ENCODE peak calls at places on chromosomes 7 and 10, in five cellular contexts. One of them, this sample, is unnamed.

GRCh38 chr7:70480913-70481579 is 650.9 kb upstream of the GALNT17 start:
- DNase-seq in IMR-90: no peak
- DNase-seq in Panc1: no peak
- DNase-seq in colonic mucosa: no peak
- DNase-seq in left ventricle myocardium inferior: no peak
- DNase-seq in this sample: no peak

GRCh38 chr10:122953827-122954730 is at the start of gene C10orf88:
- DNase-seq in IMR-90: peak; percentile 99
- DNase-seq in Panc1: peak; percentile 97
- DNase-seq in colonic mucosa: peak; percentile 96
- DNase-seq in left ventricle myocardium inferior: peak; percentile 97
- DNase-seq in this sample: peak; percentile 96

GRCh38 chr10:70880077-70880534 is 8.3 kb downstream of the PCBD1 start:
- DNase-seq in left ventricle myocardium inferior: peak; percentile 62
- DNase-seq in colonic mucosa: peak; percentile 86
- DNase-seq in Panc1: peak; percentile 61
- DNase-seq in IMR-90: peak; percentile 79
- DNase-seq in this sample: peak; percentile 65

GRCh38 chr10:34780818-34781380 is 34.2 kb downstream of the PARD3 start:
- DNase-seq in Panc1: no peak
- DNase-seq in left ventricle myocardium inferior: peak; percentile 69
- DNase-seq in colonic mucosa: no peak
- DNase-seq in IMR-90: peak; percentile 63
- DNase-seq in this sample: peak; percentile 65

GRCh38 chr7:28572321-28573058 is 160.2 kb downstream of the CREB5 start:
- DNase-seq in left ventricle myocardium inferior: no peak
- DNase-seq in IMR-90: no peak
- DNase-seq in Panc1: no peak
- DNase-seq in colonic mucosa: peak; percentile 25
- DNase-seq in this sample: no peak

GRCh38 chr10:110717830-110718595 is 73.9 kb downstream of the RBM20 start:
- DNase-seq in IMR-90: no peak
- DNase-seq in Panc1: no peak
- DNase-seq in left ventricle myocardium inferior: peak; percentile 52
- DNase-seq in colonic mucosa: no peak
- DNase-seq in this sample: no peak

GRCh38 chr10:97422921-97423420 is 3.0 kb upstream of the PGAM1 start:
- DNase-seq in colonic mucosa: no peak
- DNase-seq in left ventricle myocardium inferior: no peak
- DNase-seq in IMR-90: peak; percentile 88
- DNase-seq in Panc1: no peak
- DNase-seq in this sample: peak; percentile 75

GRCh38 chr7:44769381-44770209 is 20.9 kb downstream of the ZMIZ2 start:
- DNase-seq in Panc1: no peak
- DNase-seq in IMR-90: peak; percentile 47
- DNase-seq in colonic mucosa: no peak
- DNase-seq in left ventricle myocardium inferior: no peak
- DNase-seq in this sample: no peak

GRCh38 chr10:87850742-87851205 is 12.6 kb downstream of the KLLN start:
- DNase-seq in IMR-90: peak; percentile 70
- DNase-seq in Panc1: no peak
- DNase-seq in left ventricle myocardium inferior: peak; percentile 45
- DNase-seq in colonic mucosa: peak; percentile 70
- DNase-seq in this sample: peak; percentile 57

GRCh38 chr7:147308539-147308938 is 1191.9 kb downstream of the CNTNAP2 start:
- DNase-seq in IMR-90: no peak
- DNase-seq in colonic mucosa: no peak
- DNase-seq in left ventricle myocardium inferior: no peak
- DNase-seq in Panc1: no peak
- DNase-seq in this sample: no peak

GRCh38 chr7:95433129-95433528 is 1.7 kb downstream of the PON2 start:
- DNase-seq in left ventricle myocardium inferior: no peak
- DNase-seq in Panc1: no peak
- DNase-seq in IMR-90: no peak
- DNase-seq in colonic mucosa: no peak
- DNase-seq in this sample: no peak

GRCh38 chr7:31408120-31408729 is 67.7 kb upstream of the NEUROD6 start:
- DNase-seq in IMR-90: peak; percentile 2
- DNase-seq in Panc1: peak; percentile 67
- DNase-seq in left ventricle myocardium inferior: no peak
- DNase-seq in colonic mucosa: no peak
- DNase-seq in this sample: no peak

GRCh38 chr7:122457969-122458368 is 153.4 kb upstream of the FEZF1 start:
- DNase-seq in IMR-90: no peak
- DNase-seq in left ventricle myocardium inferior: no peak
- DNase-seq in Panc1: no peak
- DNase-seq in colonic mucosa: no peak
- DNase-seq in this sample: no peak
- TF ChIP-seq CTCF in IMR-90: no peak
- TF ChIP-seq CTCF in left ventricle myocardium inferior: no peak
- TF ChIP-seq CTCF in Panc1: no peak
- TF ChIP-seq CTCF in colonic mucosa: no peak
- TF ChIP-seq CTCF in this sample: no peak

DNA sequence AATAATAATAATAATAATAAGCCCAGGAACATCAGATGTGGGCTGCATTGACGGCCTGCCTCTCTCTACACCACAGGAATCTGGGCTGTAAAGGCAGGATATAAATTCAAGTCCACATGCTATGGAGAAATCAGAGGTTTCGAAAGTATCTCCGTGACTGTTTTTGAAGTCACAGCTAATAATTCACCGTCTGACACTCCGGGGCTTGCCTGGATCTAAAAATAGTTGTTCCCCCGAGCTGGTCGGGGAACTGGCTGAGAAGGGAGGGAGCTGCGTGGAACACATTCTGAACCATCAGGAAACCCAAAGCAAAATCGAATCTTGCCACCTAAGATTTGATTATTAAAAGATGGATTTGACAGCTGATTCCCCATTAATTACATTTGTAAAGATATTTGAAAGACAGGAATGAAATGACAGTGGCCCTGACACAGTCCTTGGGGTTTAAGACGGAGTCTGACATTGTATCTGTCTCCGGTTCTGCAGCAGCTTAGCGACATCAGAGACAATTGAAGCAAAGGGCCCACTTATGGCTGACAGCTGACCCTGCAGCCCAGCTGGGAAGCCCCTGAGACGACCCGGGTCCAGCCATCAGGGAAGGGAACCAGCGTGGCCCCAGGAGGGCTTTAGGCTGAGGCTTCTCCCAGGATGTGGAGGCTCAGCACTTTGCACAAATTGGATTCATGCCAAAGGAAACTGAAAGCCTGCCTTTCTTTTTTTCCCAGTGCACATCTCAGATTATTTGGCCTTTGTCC is 35.2 kb downstream of the KLF6 start:
- DNase-seq in Panc1: no peak
- DNase-seq in colonic mucosa: no peak
- DNase-seq in left ventricle myocardium inferior: peak; percentile 54
- DNase-seq in IMR-90: peak; percentile 90
- DNase-seq in this sample: no peak
- H3K4me3 ChIP-seq in Panc1: no peak overlapping the region
- H3K4me3 ChIP-seq in colonic mucosa: no peak overlapping the region
- H3K4me3 ChIP-seq in left ventricle myocardium inferior: peak overlapping the region; percentile 53
- H3K4me3 ChIP-seq in IMR-90: no peak overlapping the region
- H3K4me3 ChIP-seq in this sample: no peak overlapping the region

DNA sequence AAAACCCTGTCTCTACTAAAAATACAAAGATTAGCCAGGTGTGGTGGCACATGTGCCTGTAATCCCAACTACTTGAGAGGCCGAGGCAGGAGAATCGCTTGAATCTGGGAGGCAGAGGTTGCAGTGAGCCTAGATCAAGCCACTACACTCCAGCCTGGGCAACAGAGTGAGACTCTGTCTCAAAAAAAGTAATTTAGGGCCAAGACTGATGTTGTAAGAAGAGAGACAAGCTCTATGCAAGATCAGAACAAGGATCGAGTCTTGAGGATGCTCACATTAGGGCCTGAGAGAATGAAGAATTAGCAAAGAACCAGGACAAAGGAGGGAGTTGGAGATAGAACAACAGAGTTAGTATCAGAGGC is 3.3 kb upstream of the KPNA7 start:
- DNase-seq in IMR-90: no peak
- DNase-seq in colonic mucosa: no peak
- DNase-seq in Panc1: no peak
- DNase-seq in left ventricle myocardium inferior: no peak
- DNase-seq in this sample: no peak
- TF ChIP-seq CTCF in IMR-90: no peak
- TF ChIP-seq CTCF in colonic mucosa: no peak
- TF ChIP-seq CTCF in Panc1: no peak
- TF ChIP-seq CTCF in left ventricle myocardium inferior: no peak
- TF ChIP-seq CTCF in this sample: no peak

GRCh38 chr7:100641463-100641859 is at the start of gene TFR2:
- DNase-seq in Panc1: no peak
- DNase-seq in IMR-90: no peak
- DNase-seq in colonic mucosa: no peak
- DNase-seq in left ventricle myocardium inferior: no peak
- DNase-seq in this sample: no peak
- H3K4me3 ChIP-seq in Panc1: no peak within 1 kb of the TSS
- H3K4me3 ChIP-seq in IMR-90: no peak within 1 kb of the TSS
- H3K4me3 ChIP-seq in colonic mucosa: no peak within 1 kb of the TSS
- H3K4me3 ChIP-seq in left ventricle myocardium inferior: no peak within 1 kb of the TSS
- H3K4me3 ChIP-seq in this sample: no peak within 1 kb of the TSS

This sample was measured in HFF-Myc.